ENCODE peak calls at places on chromosomes 3 and 15, in four cellular contexts. N is HepG2, I is WTC11, L is H1. U is an unnamed sample.
A peak's percentile ranks its signal among the peaks of the same experiment; 100 is the strongest.

GRCh38 chr3:36817806-36818205 is 53.5 kb upstream of the DCLK3 start:
- DNase-seq in N (no peak), I (no peak), L (no peak), U (no peak)

GRCh38 chr15:40002295-40002694 is 36.7 kb downstream of the SRP14 start:
- DNase-seq in L (no peak), I (no peak), N (peak; percentile 99), U (no peak)

GRCh38 chr15:48415036-48415886 is 84.0 kb downstream of the DUT start:
- DNase-seq in L (no peak), I (no peak), N (peak; percentile 33), U (no peak)

GRCh38 chr3:61707492-61707891 is 146.1 kb downstream of the PTPRG start:
- DNase-seq in L (no peak), N (no peak), I (no peak), U (no peak)

GRCh38 chr15:45184562-45185041 is 3.2 kb downstream of the SHF start:
- DNase-seq in N (no peak), I (no peak), L (no peak), U (no peak)

GRCh38 chr15:31758126-31758525 is 272.2 kb upstream of the CHRNA7 start:
- DNase-seq in L (no peak), I (no peak), N (no peak), U (peak; percentile 9)

GRCh38 chr3:5565026-5565425 is 377.5 kb downstream of the EDEM1 start:
- DNase-seq in I (no peak), N (no peak), L (no peak), U (no peak)

GRCh38 chr3:126963261-126964190 is 19.4 kb upstream of the PLXNA1 start:
- DNase-seq in L (no peak), I (no peak), N (no peak), U (no peak)

GRCh38 chr15:64193971-64194370 is 31.1 kb upstream of the PPIB start:
- DNase-seq in L (no peak), N (no peak), I (peak; percentile 17), U (no peak)

DNA sequence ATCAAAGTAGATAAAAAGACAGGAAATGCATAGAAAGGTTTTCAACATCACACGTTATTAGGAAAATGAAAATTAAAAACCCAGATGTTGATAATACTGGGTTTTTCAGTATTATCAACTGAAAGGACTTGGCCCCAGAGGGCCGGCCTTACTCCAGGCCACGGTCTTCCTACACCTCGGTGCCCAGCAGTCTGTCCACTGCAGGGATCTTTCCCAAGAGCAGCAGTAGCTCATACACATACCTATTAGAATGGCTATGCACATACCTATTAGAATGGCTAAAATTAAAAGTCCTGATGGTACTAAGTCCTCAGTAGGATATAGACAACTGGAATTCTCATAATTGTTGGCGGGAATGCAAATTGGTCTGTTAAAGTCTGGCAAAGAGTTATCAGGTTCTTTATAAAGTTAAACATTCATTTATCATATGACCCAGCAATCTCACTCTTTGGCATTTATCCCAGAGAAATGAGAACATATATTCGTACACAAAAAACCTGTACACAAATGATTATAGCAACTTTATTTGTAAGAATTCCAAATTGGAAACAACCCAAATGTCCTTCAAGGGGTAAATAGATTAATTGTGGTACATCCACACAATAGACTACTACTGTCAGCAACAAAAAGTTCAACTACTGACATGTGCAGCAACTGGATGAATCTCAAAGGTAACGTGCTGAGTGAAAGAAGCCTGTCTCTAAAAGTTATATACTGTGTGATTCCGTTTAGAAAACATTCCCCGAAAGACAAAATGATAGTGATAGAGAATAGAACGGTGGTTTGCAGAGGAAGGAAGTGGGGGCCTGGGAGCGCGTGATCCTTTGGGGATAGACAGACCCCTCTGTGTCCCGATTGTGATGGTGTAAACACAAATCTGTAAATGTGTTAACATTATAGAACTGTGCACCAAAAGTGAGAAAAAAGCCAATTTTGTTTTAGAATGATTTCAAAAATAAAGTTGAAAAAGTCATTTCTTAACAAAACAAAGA is 62.3 kb downstream of the MCTP2 start:
- DNase-seq in L (no peak), I (no peak), N (no peak), U (no peak)
- TF ChIP-seq USF2 in L (no peak), I (no peak), N (no peak), U (no peak)

DNA sequence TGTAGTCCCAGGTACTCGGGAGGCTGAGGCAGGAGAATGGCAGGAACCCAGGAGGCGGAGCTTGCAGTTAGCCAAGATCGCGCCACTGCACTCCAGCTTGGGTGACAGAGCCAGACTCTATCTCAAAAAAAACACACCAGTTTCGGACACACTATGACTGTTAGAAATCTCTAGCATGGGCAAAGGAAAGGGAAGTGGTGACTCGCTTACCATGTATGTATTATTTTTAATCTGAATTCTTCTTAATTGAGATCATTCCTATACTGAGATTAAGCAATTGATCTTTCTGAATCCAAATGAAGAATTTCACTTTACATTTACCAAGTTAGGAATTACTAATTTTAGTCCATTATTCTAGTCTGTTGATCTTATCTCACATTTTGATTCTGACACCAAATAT is 459.2 kb upstream of the ALCAM start:
- DNase-seq in N (no peak), L (no peak), I (no peak), U (no peak)
- TF ChIP-seq ATF2 in N (no peak), L (no peak), I (no peak), U (no peak)

GRCh38 chr3:101690972-101691371 is 4.5 kb upstream of the RPL24 start:
- DNase-seq in L (no peak), N (no peak), I (no peak), U (no peak)

DNA sequence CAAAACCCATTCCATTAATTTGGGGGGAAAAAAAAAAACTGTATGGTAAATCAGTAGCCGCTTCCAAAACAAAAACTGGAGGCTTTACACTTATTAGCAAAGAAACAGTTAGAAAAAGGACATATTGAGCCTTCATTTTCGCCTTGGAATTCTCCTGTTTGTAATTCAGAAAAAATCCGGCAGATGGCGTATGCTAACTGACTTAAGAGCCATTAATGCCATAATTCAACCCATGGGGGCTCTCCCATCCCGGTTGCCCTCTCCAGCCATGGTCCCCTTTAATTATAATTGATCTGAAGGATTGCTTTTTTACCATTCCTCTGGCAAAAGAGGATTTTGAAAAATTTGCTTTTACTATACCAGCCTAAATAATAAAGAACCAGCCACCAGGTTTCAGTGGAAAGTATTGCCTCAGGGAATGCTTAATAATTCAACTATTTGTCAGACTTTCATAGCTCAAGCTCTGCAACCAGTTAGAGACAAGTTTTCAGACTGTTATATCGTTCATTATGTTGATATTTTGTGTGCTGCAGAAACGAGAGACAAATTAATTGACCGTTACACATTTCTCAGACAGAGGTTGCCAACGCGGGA is 9.4 kb upstream of the RPL24 start:
- DNase-seq in L (no peak), N (peak; percentile 67), I (no peak), U (no peak)
- TF ChIP-seq CTCF in L (no peak), N (peak; percentile 61), I (peak; percentile 63), U (peak; percentile 65)

GRCh38 chr3:100044369-100044768 is 69.9 kb downstream of the FILIP1L start:
- DNase-seq in N (no peak), L (no peak), I (no peak), U (peak; percentile 67)
- TF ChIP-seq USF2 in N (no peak), L (no peak), I (no peak), U (no peak)